ENCODE peak calls at places on chromosomes 3 and 15, in eight cellular contexts. B, N, O, A, V, Q, Y and E are unnamed samples.
A peak's percentile ranks its signal among the peaks of the same experiment; 100 is the strongest.

GRCh38 chr3:149609595-149609994 is 48.2 kb downstream of the WWTR1 start:
- DNase-seq in B (no peak), N (no peak), O (no peak), A (no peak), V (no peak), Q (no peak), Y (no peak), E (no peak)

GRCh38 chr3:15221574-15222217 is 15.7 kb downstream of the CAPN7 start:
- DNase-seq in B (no peak), N (no peak), O (no peak), A (no peak), V (no peak), Q (no peak), Y (no peak), E (no peak)

GRCh38 chr3:184645304-184645703 is 66.6 kb downstream of the MAGEF1 start:
- DNase-seq in B (no peak), N (peak; percentile 11), O (no peak), A (no peak), V (no peak), Q (no peak), Y (no peak), E (no peak)

GRCh38 chr3:127730666-127731294 is 58.0 kb downstream of the ABTB1 start:
- DNase-seq in B (no peak), N (no peak), O (no peak), A (no peak), V (no peak), Q (no peak), Y (no peak), E (no peak)

GRCh38 chr15:80849308-80849707 is 70.1 kb downstream of the CEMIP start:
- DNase-seq in B (no peak), N (peak; percentile 41), O (no peak), A (no peak), V (no peak), Q (no peak), Y (no peak), E (no peak)

GRCh38 chr3:61381745-61382392 is 130.6 kb upstream of the FHIT start:
- DNase-seq in B (no peak), N (peak; percentile 15), O (no peak), A (no peak), V (no peak), Q (no peak), Y (no peak), E (no peak)

GRCh38 chr3:39234041-39234440 is 41.6 kb upstream of the XIRP1 start:
- DNase-seq in B (no peak), N (no peak), O (no peak), A (no peak), V (peak; percentile 57), Q (no peak), Y (no peak), E (no peak)

GRCh38 chr15:79593119-79593869 is 161.2 kb downstream of the MINAR1 start:
- DNase-seq in B (no peak), N (peak; percentile 32), O (no peak), A (no peak), V (peak; percentile 42), Q (no peak), Y (no peak), E (no peak)

GRCh38 chr3:45896956-45897355 is 10.6 kb downstream of the CCR9 start:
- DNase-seq in B (no peak), N (no peak), O (no peak), A (no peak), V (no peak), Q (no peak), Y (no peak), E (no peak)

GRCh38 chr3:15281817-15282216 is 50.6 kb downstream of the SH3BP5 start:
- DNase-seq in B (no peak), N (no peak), O (no peak), A (no peak), V (no peak), Q (no peak), Y (no peak), E (no peak)

GRCh38 chr15:88174571-88174970 is 82.0 kb downstream of the NTRK3 start:
- DNase-seq in B (no peak), N (no peak), O (no peak), A (no peak), V (no peak), Q (no peak), Y (no peak), E (no peak)

GRCh38 chr3:118607915-118608820 is 426.5 kb downstream of the IGSF11 start:
- DNase-seq in B (no peak), N (no peak), O (no peak), A (no peak), V (no peak), Q (no peak), Y (no peak), E (no peak)

GRCh38 chr3:40780341-40780800 is 255.6 kb downstream of the ZNF621 start:
- DNase-seq in B (no peak), N (no peak), O (no peak), A (peak; percentile 77), V (peak; percentile 93), Q (peak; percentile 51), Y (no peak), E (peak; percentile 72)

GRCh38 chr3:28906561-28907310 is 374.1 kb upstream of the RBMS3 start:
- DNase-seq in B (no peak), N (no peak), O (no peak), A (no peak), V (no peak), Q (no peak), Y (no peak), E (no peak)

GRCh38 chr15:22735781-22736180 is 50.7 kb upstream of the NIPA1 start:
- DNase-seq in B (no peak), N (no peak), O (no peak), A (no peak), V (no peak), Q (no peak), Y (no peak), E (no peak)

GRCh38 chr15:72947709-72948108 is 104.6 kb upstream of the NEO1 start:
- DNase-seq in B (no peak), N (no peak), O (no peak), A (no peak), V (no peak), Q (no peak), Y (no peak), E (no peak)

GRCh38 chr3:69205385-69205784 is 83.0 kb upstream of the LMOD3 start:
- DNase-seq in B (no peak), N (no peak), O (no peak), A (no peak), V (no peak), Q (no peak), Y (no peak), E (no peak)

GRCh38 chr3:198071602-198072285 is 111.7 kb downstream of the LMLN start:
- DNase-seq in B (no peak), N (peak; percentile 73), O (no peak), A (no peak), V (no peak), Q (peak; percentile 51), Y (no peak), E (no peak)

GRCh38 chr15:56496635-56497034 is 31.7 kb upstream of the MNS1 start:
- DNase-seq in B (no peak), N (peak; percentile 75), O (no peak), A (no peak), V (no peak), Q (peak; percentile 27), Y (no peak), E (no peak)

GRCh38 chr3:36837089-36837488 is 72.7 kb upstream of the DCLK3 start:
- DNase-seq in B (no peak), N (no peak), O (no peak), A (no peak), V (no peak), Q (no peak), Y (no peak), E (no peak)
- H3K27ac ChIP-seq in B (no peak overlapping the region), N (no peak overlapping the region), O (no peak overlapping the region), A (no peak overlapping the region), V (no peak overlapping the region), Q (no peak overlapping the region), Y (peak overlapping the region; percentile 15), E (no peak overlapping the region)

GRCh38 chr3:58013099-58013498 is 4.9 kb downstream of the FLNB start:
- DNase-seq in B (no peak), N (no peak), O (no peak), A (no peak), V (no peak), Q (no peak), Y (no peak), E (no peak)

GRCh38 chr3:58012302-58012701 is 4.1 kb downstream of the FLNB start:
- DNase-seq in B (no peak), N (no peak), O (no peak), A (no peak), V (no peak), Q (no peak), Y (no peak), E (no peak)

GRCh38 chr3:58010562-58010961 is 2.3 kb downstream of the FLNB start:
- DNase-seq in B (no peak), N (no peak), O (no peak), A (no peak), V (no peak), Q (no peak), Y (no peak), E (no peak)

GRCh38 chr3:58009749-58010535 is 1.7 kb downstream of the FLNB start:
- DNase-seq in B (no peak), N (peak; percentile 62), O (no peak), A (no peak), V (no peak), Q (no peak), Y (no peak), E (no peak)

GRCh38 chr3:58011580-58011979 is 3.4 kb downstream of the FLNB start:
- DNase-seq in B (no peak), N (no peak), O (no peak), A (no peak), V (no peak), Q (no peak), Y (no peak), E (no peak)
- H3K27ac ChIP-seq in B (no peak overlapping the region), N (peak overlapping the region; percentile 84), O (peak overlapping the region; percentile 90), A (peak overlapping the region; percentile 86), V (peak overlapping the region; percentile 87), Q (no peak overlapping the region), Y (no peak overlapping the region), E (no peak overlapping the region)

GRCh38 chr3:105807146-105807545 is 61.7 kb downstream of the CBLB start:
- DNase-seq in B (no peak), N (no peak), O (no peak), A (no peak), V (no peak), Q (no peak), Y (no peak), E (no peak)

GRCh38 chr3:105806361-105806760 is 62.5 kb downstream of the CBLB start:
- DNase-seq in B (no peak), N (peak; percentile 68), O (no peak), A (no peak), V (no peak), Q (no peak), Y (no peak), E (no peak)

GRCh38 chr3:105807701-105808100 is 61.1 kb downstream of the CBLB start:
- DNase-seq in B (no peak), N (no peak), O (no peak), A (no peak), V (no peak), Q (no peak), Y (no peak), E (no peak)

GRCh38 chr3:105802073-105802706 is 66.6 kb downstream of the CBLB start:
- DNase-seq in B (no peak), N (no peak), O (no peak), A (no peak), V (no peak), Q (no peak), Y (no peak), E (no peak)

GRCh38 chr3:105805402-105805801 is 63.4 kb downstream of the CBLB start:
- DNase-seq in B (no peak), N (no peak), O (no peak), A (no peak), V (no peak), Q (no peak), Y (no peak), E (no peak)
- H3K27ac ChIP-seq in B (no peak overlapping the region), N (peak overlapping the region; percentile 27), O (no peak overlapping the region), A (peak overlapping the region; percentile 24), V (no peak overlapping the region), Q (no peak overlapping the region), Y (no peak overlapping the region), E (no peak overlapping the region)

GRCh38 chr15:41350057-41350717 is 17.5 kb downstream of the NUSAP1 start:
- DNase-seq in B (no peak), N (no peak), O (no peak), A (no peak), V (no peak), Q (no peak), Y (no peak), E (no peak)
- H3K27ac ChIP-seq in B (no peak overlapping the region), N (no peak overlapping the region), O (peak overlapping the region; percentile 30), A (no peak overlapping the region), V (no peak overlapping the region), Q (no peak overlapping the region), Y (no peak overlapping the region), E (no peak overlapping the region)